ENCODE peak calls at places on chromosomes 13 and 19, in eight cellular contexts. One of them, this sample, is unnamed.

GRCh38 chr13:24683833-24684599 is 3.8 kb downstream of the ATP12A start:
- DNase-seq in stimulated activated CD8-positive, alpha-beta memory T cell treated with anti-CD3 and anti-CD28 coated beads, Interleukin-7, amount 100 ng/mL, for 4 hours: peak
- DNase-seq in GM12891: peak
- DNase-seq in HEK293T: peak
- DNase-seq in activated effector memory CD4-positive, alpha-beta T cell treated with Interleukin-2 at 50 U/mL for 16 hours: peak
- DNase-seq in hypothalamus: peak
- DNase-seq in substantia nigra: no peak
- DNase-seq in cardiac fibroblast: peak
- DNase-seq in this sample: peak

GRCh38 chr19:3159565-3159964 is 19.0 kb upstream of the S1PR4 start:
- DNase-seq in hypothalamus: no peak
- DNase-seq in GM12891: no peak
- DNase-seq in substantia nigra: no peak
- DNase-seq in stimulated activated CD8-positive, alpha-beta memory T cell treated with anti-CD3 and anti-CD28 coated beads, Interleukin-7, amount 100 ng/mL, for 4 hours: no peak
- DNase-seq in HEK293T: no peak
- DNase-seq in activated effector memory CD4-positive, alpha-beta T cell treated with Interleukin-2 at 50 U/mL for 16 hours: no peak
- DNase-seq in cardiac fibroblast: no peak
- DNase-seq in this sample: no peak

GRCh38 chr13:75489502-75490263 is 7.7 kb upstream of the TBC1D4 start:
- DNase-seq in cardiac fibroblast: peak
- DNase-seq in substantia nigra: no peak
- DNase-seq in HEK293T: no peak
- DNase-seq in activated effector memory CD4-positive, alpha-beta T cell treated with Interleukin-2 at 50 U/mL for 16 hours: no peak
- DNase-seq in stimulated activated CD8-positive, alpha-beta memory T cell treated with anti-CD3 and anti-CD28 coated beads, Interleukin-7, amount 100 ng/mL, for 4 hours: no peak
- DNase-seq in hypothalamus: no peak
- DNase-seq in GM12891: no peak
- DNase-seq in this sample: no peak

GRCh38 chr19:14517840-14518505 is at the start of gene DNAJB1:
- DNase-seq in activated effector memory CD4-positive, alpha-beta T cell treated with Interleukin-2 at 50 U/mL for 16 hours: peak
- DNase-seq in hypothalamus: peak
- DNase-seq in GM12891: peak
- DNase-seq in stimulated activated CD8-positive, alpha-beta memory T cell treated with anti-CD3 and anti-CD28 coated beads, Interleukin-7, amount 100 ng/mL, for 4 hours: peak
- DNase-seq in HEK293T: peak
- DNase-seq in cardiac fibroblast: peak
- DNase-seq in substantia nigra: peak
- DNase-seq in this sample: peak

GRCh38 chr13:41458939-41459753 is 1.8 kb downstream of the RGCC start:
- DNase-seq in GM12891: peak
- DNase-seq in substantia nigra: no peak
- DNase-seq in stimulated activated CD8-positive, alpha-beta memory T cell treated with anti-CD3 and anti-CD28 coated beads, Interleukin-7, amount 100 ng/mL, for 4 hours: peak
- DNase-seq in activated effector memory CD4-positive, alpha-beta T cell treated with Interleukin-2 at 50 U/mL for 16 hours: peak
- DNase-seq in cardiac fibroblast: peak
- DNase-seq in HEK293T: peak
- DNase-seq in hypothalamus: peak
- DNase-seq in this sample: peak

GRCh38 chr13:69595181-69595580 is 512.4 kb upstream of the ATXN8OS start:
- DNase-seq in cardiac fibroblast: no peak
- DNase-seq in substantia nigra: no peak
- DNase-seq in GM12891: no peak
- DNase-seq in hypothalamus: no peak
- DNase-seq in stimulated activated CD8-positive, alpha-beta memory T cell treated with anti-CD3 and anti-CD28 coated beads, Interleukin-7, amount 100 ng/mL, for 4 hours: no peak
- DNase-seq in HEK293T: no peak
- DNase-seq in activated effector memory CD4-positive, alpha-beta T cell treated with Interleukin-2 at 50 U/mL for 16 hours: no peak
- DNase-seq in this sample: no peak

GRCh38 chr19:50329146-50329925 is at the start of gene KCNC3:
- DNase-seq in cardiac fibroblast: peak
- DNase-seq in HEK293T: peak
- DNase-seq in hypothalamus: peak
- DNase-seq in activated effector memory CD4-positive, alpha-beta T cell treated with Interleukin-2 at 50 U/mL for 16 hours: peak
- DNase-seq in substantia nigra: peak
- DNase-seq in stimulated activated CD8-positive, alpha-beta memory T cell treated with anti-CD3 and anti-CD28 coated beads, Interleukin-7, amount 100 ng/mL, for 4 hours: peak
- DNase-seq in GM12891: peak
- DNase-seq in this sample: peak

GRCh38 chr19:17766543-17767131 is 15.4 kb downstream of the FCHO1 start:
- DNase-seq in HEK293T: peak
- DNase-seq in cardiac fibroblast: peak
- DNase-seq in substantia nigra: no peak
- DNase-seq in GM12891: no peak
- DNase-seq in hypothalamus: peak
- DNase-seq in stimulated activated CD8-positive, alpha-beta memory T cell treated with anti-CD3 and anti-CD28 coated beads, Interleukin-7, amount 100 ng/mL, for 4 hours: no peak
- DNase-seq in activated effector memory CD4-positive, alpha-beta T cell treated with Interleukin-2 at 50 U/mL for 16 hours: no peak
- DNase-seq in this sample: no peak

GRCh38 chr19:14003279-14004051 is 2.7 kb downstream of the RFX1 start:
- DNase-seq in hypothalamus: no peak
- DNase-seq in stimulated activated CD8-positive, alpha-beta memory T cell treated with anti-CD3 and anti-CD28 coated beads, Interleukin-7, amount 100 ng/mL, for 4 hours: no peak
- DNase-seq in activated effector memory CD4-positive, alpha-beta T cell treated with Interleukin-2 at 50 U/mL for 16 hours: no peak
- DNase-seq in HEK293T: no peak
- DNase-seq in GM12891: no peak
- DNase-seq in cardiac fibroblast: peak
- DNase-seq in substantia nigra: no peak
- DNase-seq in this sample: no peak

GRCh38 chr19:42311612-42312160 is 1.4 kb upstream of the TMEM145 start:
- DNase-seq in activated effector memory CD4-positive, alpha-beta T cell treated with Interleukin-2 at 50 U/mL for 16 hours: no peak
- DNase-seq in cardiac fibroblast: no peak
- DNase-seq in GM12891: no peak
- DNase-seq in stimulated activated CD8-positive, alpha-beta memory T cell treated with anti-CD3 and anti-CD28 coated beads, Interleukin-7, amount 100 ng/mL, for 4 hours: no peak
- DNase-seq in hypothalamus: no peak
- DNase-seq in HEK293T: peak
- DNase-seq in substantia nigra: no peak
- DNase-seq in this sample: no peak

GRCh38 chr13:26899153-26899552 is 138.6 kb upstream of the GPR12 start:
- DNase-seq in hypothalamus: no peak
- DNase-seq in substantia nigra: no peak
- DNase-seq in HEK293T: no peak
- DNase-seq in GM12891: no peak
- DNase-seq in stimulated activated CD8-positive, alpha-beta memory T cell treated with anti-CD3 and anti-CD28 coated beads, Interleukin-7, amount 100 ng/mL, for 4 hours: no peak
- DNase-seq in cardiac fibroblast: no peak
- DNase-seq in activated effector memory CD4-positive, alpha-beta T cell treated with Interleukin-2 at 50 U/mL for 16 hours: no peak
- DNase-seq in this sample: no peak

This sample was measured in posterior cingulate gyrus.